ENCODE peak calls at places on chromosomes 6 and 20, in seven cellular contexts. One of them, this sample, is unnamed.

GRCh38 chr20:58144071-58144470 is 84.4 kb downstream of the ANKRD60 start:
- DNase-seq in effector memory CD4-positive, alpha-beta T cell: no peak
- DNase-seq in iPS-NIHi11: no peak
- DNase-seq in fibroblast of pulmonary artery: no peak
- DNase-seq in NCI-H1092 treated with DMSO at 0.1 percent for 48 hours: no peak
- DNase-seq in HT1080: no peak
- DNase-seq in Panc1: no peak
- DNase-seq in this sample: no peak

GRCh38 chr6:31418251-31418650 is 14.9 kb downstream of the MICA start:
- DNase-seq in effector memory CD4-positive, alpha-beta T cell: no peak
- DNase-seq in iPS-NIHi11: no peak
- DNase-seq in NCI-H1092 treated with DMSO at 0.1 percent for 48 hours: no peak
- DNase-seq in HT1080: no peak
- DNase-seq in fibroblast of pulmonary artery: no peak
- DNase-seq in Panc1: no peak
- DNase-seq in this sample: no peak

GRCh38 chr20:63819224-63819917 is 11.7 kb downstream of the ZBTB46 start:
- DNase-seq in iPS-NIHi11: no peak
- DNase-seq in Panc1: no peak
- DNase-seq in NCI-H1092 treated with DMSO at 0.1 percent for 48 hours: no peak
- DNase-seq in fibroblast of pulmonary artery: no peak
- DNase-seq in HT1080: no peak
- DNase-seq in effector memory CD4-positive, alpha-beta T cell: no peak
- DNase-seq in this sample: no peak

GRCh38 chr6:42269553-42269952 is 51.9 kb upstream of the MRPS10 start:
- DNase-seq in HT1080: no peak
- DNase-seq in Panc1: no peak
- DNase-seq in effector memory CD4-positive, alpha-beta T cell: no peak
- DNase-seq in iPS-NIHi11: no peak
- DNase-seq in fibroblast of pulmonary artery: no peak
- DNase-seq in NCI-H1092 treated with DMSO at 0.1 percent for 48 hours: no peak
- DNase-seq in this sample: no peak

GRCh38 chr6:150207931-150208570 is 65.2 kb downstream of the PPP1R14C start:
- DNase-seq in iPS-NIHi11: no peak
- DNase-seq in HT1080: peak; percentile 10
- DNase-seq in fibroblast of pulmonary artery: peak; percentile 5
- DNase-seq in NCI-H1092 treated with DMSO at 0.1 percent for 48 hours: no peak
- DNase-seq in effector memory CD4-positive, alpha-beta T cell: no peak
- DNase-seq in Panc1: no peak
- DNase-seq in this sample: no peak

GRCh38 chr6:82205793-82206425 is 41.6 kb downstream of the IBTK start:
- DNase-seq in Panc1: no peak
- DNase-seq in iPS-NIHi11: no peak
- DNase-seq in effector memory CD4-positive, alpha-beta T cell: no peak
- DNase-seq in fibroblast of pulmonary artery: peak; percentile 48
- DNase-seq in HT1080: no peak
- DNase-seq in NCI-H1092 treated with DMSO at 0.1 percent for 48 hours: no peak
- DNase-seq in this sample: no peak

GRCh38 chr20:25237610-25238318 is 10.1 kb upstream of the PYGB start:
- DNase-seq in iPS-NIHi11: no peak
- DNase-seq in effector memory CD4-positive, alpha-beta T cell: no peak
- DNase-seq in Panc1: peak; percentile 97
- DNase-seq in NCI-H1092 treated with DMSO at 0.1 percent for 48 hours: no peak
- DNase-seq in fibroblast of pulmonary artery: peak; percentile 99
- DNase-seq in HT1080: peak; percentile 99
- DNase-seq in this sample: no peak

GRCh38 chr20:46229478-46229877 is 78.8 kb downstream of the CDH22 start:
- DNase-seq in effector memory CD4-positive, alpha-beta T cell: no peak
- DNase-seq in fibroblast of pulmonary artery: peak; percentile 13
- DNase-seq in iPS-NIHi11: no peak
- DNase-seq in Panc1: no peak
- DNase-seq in NCI-H1092 treated with DMSO at 0.1 percent for 48 hours: peak; percentile 56
- DNase-seq in HT1080: no peak
- DNase-seq in this sample: no peak

GRCh38 chr6:26501482-26501986 is 1.4 kb downstream of the BTN1A1 start:
- DNase-seq in NCI-H1092 treated with DMSO at 0.1 percent for 48 hours: no peak
- DNase-seq in iPS-NIHi11: peak; percentile 44
- DNase-seq in Panc1: no peak
- DNase-seq in effector memory CD4-positive, alpha-beta T cell: no peak
- DNase-seq in fibroblast of pulmonary artery: peak; percentile 18
- DNase-seq in HT1080: no peak
- DNase-seq in this sample: peak; percentile 17

GRCh38 chr6:40810176-40810575 is 223.0 kb upstream of the LRFN2 start:
- DNase-seq in NCI-H1092 treated with DMSO at 0.1 percent for 48 hours: no peak
- DNase-seq in HT1080: peak; percentile 82
- DNase-seq in Panc1: no peak
- DNase-seq in iPS-NIHi11: no peak
- DNase-seq in fibroblast of pulmonary artery: no peak
- DNase-seq in effector memory CD4-positive, alpha-beta T cell: no peak
- DNase-seq in this sample: no peak

GRCh38 chr6:24419526-24419925 is 16.8 kb downstream of the MRS2 start:
- DNase-seq in HT1080: no peak
- DNase-seq in NCI-H1092 treated with DMSO at 0.1 percent for 48 hours: no peak
- DNase-seq in fibroblast of pulmonary artery: no peak
- DNase-seq in iPS-NIHi11: no peak
- DNase-seq in effector memory CD4-positive, alpha-beta T cell: no peak
- DNase-seq in Panc1: no peak
- DNase-seq in this sample: no peak

GRCh38 chr6:160139420-160139851 is 17.8 kb downstream of the SLC22A1 start:
- DNase-seq in NCI-H1092 treated with DMSO at 0.1 percent for 48 hours: no peak
- DNase-seq in HT1080: peak; percentile 97
- DNase-seq in Panc1: no peak
- DNase-seq in iPS-NIHi11: no peak
- DNase-seq in fibroblast of pulmonary artery: peak; percentile 90
- DNase-seq in effector memory CD4-positive, alpha-beta T cell: no peak
- DNase-seq in this sample: no peak

GRCh38 chr6:110063864-110064263 is 85.8 kb downstream of the GPR6 start:
- DNase-seq in fibroblast of pulmonary artery: no peak
- DNase-seq in effector memory CD4-positive, alpha-beta T cell: no peak
- DNase-seq in HT1080: no peak
- DNase-seq in iPS-NIHi11: no peak
- DNase-seq in NCI-H1092 treated with DMSO at 0.1 percent for 48 hours: no peak
- DNase-seq in Panc1: no peak
- DNase-seq in this sample: no peak

GRCh38 chr6:74534485-74535211 is 671.2 kb downstream of the COL12A1 start:
- DNase-seq in iPS-NIHi11: peak; percentile 4
- DNase-seq in fibroblast of pulmonary artery: peak; percentile 87
- DNase-seq in effector memory CD4-positive, alpha-beta T cell: no peak
- DNase-seq in HT1080: no peak
- DNase-seq in NCI-H1092 treated with DMSO at 0.1 percent for 48 hours: no peak
- DNase-seq in Panc1: peak; percentile 52
- DNase-seq in this sample: no peak

GRCh38 chr20:51509208-51509607 is 33.3 kb downstream of the NFATC2 start:
- DNase-seq in effector memory CD4-positive, alpha-beta T cell: no peak
- DNase-seq in HT1080: no peak
- DNase-seq in fibroblast of pulmonary artery: no peak
- DNase-seq in Panc1: no peak
- DNase-seq in NCI-H1092 treated with DMSO at 0.1 percent for 48 hours: no peak
- DNase-seq in iPS-NIHi11: no peak
- DNase-seq in this sample: no peak

GRCh38 chr20:10509411-10509810 is 74.3 kb downstream of the SLX4IP start:
- DNase-seq in fibroblast of pulmonary artery: no peak
- DNase-seq in Panc1: no peak
- DNase-seq in effector memory CD4-positive, alpha-beta T cell: no peak
- DNase-seq in NCI-H1092 treated with DMSO at 0.1 percent for 48 hours: no peak
- DNase-seq in iPS-NIHi11: no peak
- DNase-seq in HT1080: no peak
- DNase-seq in this sample: no peak

GRCh38 chr6:3804981-3805380 is 44.2 kb upstream of the FAM50B start:
- DNase-seq in effector memory CD4-positive, alpha-beta T cell: no peak
- DNase-seq in iPS-NIHi11: no peak
- DNase-seq in fibroblast of pulmonary artery: no peak
- DNase-seq in NCI-H1092 treated with DMSO at 0.1 percent for 48 hours: no peak
- DNase-seq in HT1080: peak; percentile 14
- DNase-seq in Panc1: no peak
- DNase-seq in this sample: no peak

GRCh38 chr6:130575971-130576370 is 210.2 kb downstream of the TMEM200A start:
- DNase-seq in effector memory CD4-positive, alpha-beta T cell: peak; percentile 9
- DNase-seq in HT1080: no peak
- DNase-seq in fibroblast of pulmonary artery: no peak
- DNase-seq in NCI-H1092 treated with DMSO at 0.1 percent for 48 hours: no peak
- DNase-seq in Panc1: no peak
- DNase-seq in iPS-NIHi11: no peak
- DNase-seq in this sample: peak; percentile 19

GRCh38 chr20:46070215-46070910 is 19.4 kb downstream of the NCOA5 start:
- DNase-seq in effector memory CD4-positive, alpha-beta T cell: no peak
- DNase-seq in iPS-NIHi11: no peak
- DNase-seq in HT1080: peak; percentile 31
- DNase-seq in NCI-H1092 treated with DMSO at 0.1 percent for 48 hours: no peak
- DNase-seq in Panc1: no peak
- DNase-seq in fibroblast of pulmonary artery: peak; percentile 75
- DNase-seq in this sample: no peak